ENCODE peak calls at places on chromosomes 3 and 15, in five cellular contexts. B is esophagus squamous epithelium, X is lower leg skin, S is uterus, U is body of pancreas. K is an unnamed sample.

GRCh38 chr3:121431717-121432517 is 113.9 kb downstream of the POLQ start:
- DNase-seq in U (no peak), B (no peak), X (no peak), S (no peak), K (no peak)

GRCh38 chr3:39110041-39110639 is 2.7 kb downstream of the TTC21A start:
- DNase-seq in X (no peak), U (no peak), S (no peak), B (no peak), K (no peak)

GRCh38 chr3:169152319-169152718 is 511.2 kb downstream of the MECOM start:
- DNase-seq in B (no peak), U (no peak), X (no peak), S (no peak), K (no peak)

GRCh38 chr3:78798266-78798832 is 969.4 kb downstream of the ROBO1 start:
- DNase-seq in U (no peak), X (no peak), B (no peak), S (no peak), K (no peak)

GRCh38 chr3:107910713-107911259 is 180.0 kb downstream of the CD47 start:
- DNase-seq in B (no peak), S (no peak), U (no peak), X (no peak), K (no peak)

GRCh38 chr15:95131071-95131683 is 899.8 kb downstream of the MCTP2 start:
- DNase-seq in X (no peak), U (no peak), S (no peak), B (no peak), K (no peak)

GRCh38 chr3:144875251-144875650 is 903.6 kb downstream of the DIPK2A start:
- DNase-seq in B (no peak), U (no peak), S (no peak), X (no peak), K (no peak)

GRCh38 chr3:97957617-97958311 is 14.5 kb downstream of the RIOX2 start:
- DNase-seq in U (no peak), B (no peak), S (no peak), X (peak), K (no peak)

GRCh38 chr3:62665627-62666433 is 209.4 kb downstream of the CADPS start:
- DNase-seq in S (peak), X (peak), B (no peak), U (peak), K (peak)

GRCh38 chr3:107328074-107328473 is 49.2 kb upstream of the CCDC54 start:
- DNase-seq in B (no peak), U (no peak), X (no peak), S (no peak), K (no peak)

GRCh38 chr15:101189341-101189679 is 62.5 kb downstream of the CHSY1 start:
- DNase-seq in B (no peak), X (no peak), U (no peak), S (no peak), K (no peak)

GRCh38 chr3:52532838-52533622 is 627 bp downstream of the NT5DC2 start:
- DNase-seq in B (no peak), S (peak), U (peak), X (no peak), K (no peak)

GRCh38 chr15:89416339-89417183 is 79.8 kb downstream of the RHCG start:
- DNase-seq in S (peak), B (no peak), U (peak), X (no peak), K (no peak)

GRCh38 chr15:32123473-32123872 is 93.2 kb downstream of the CHRNA7 start:
- DNase-seq in U (no peak), B (no peak), S (no peak), X (no peak), K (no peak)
- TF ChIP-seq POLR2A in U (no peak), B (no peak), S (no peak), X (no peak), K (no peak)

GRCh38 chr3:8324727-8325126 is 176.9 kb upstream of the LMCD1 start:
- DNase-seq in U (no peak), B (no peak), X (no peak), S (no peak), K (peak)
- TF ChIP-seq CTCF in U (no peak), B (peak), X (no peak), S (no peak), K (peak)

DNA sequence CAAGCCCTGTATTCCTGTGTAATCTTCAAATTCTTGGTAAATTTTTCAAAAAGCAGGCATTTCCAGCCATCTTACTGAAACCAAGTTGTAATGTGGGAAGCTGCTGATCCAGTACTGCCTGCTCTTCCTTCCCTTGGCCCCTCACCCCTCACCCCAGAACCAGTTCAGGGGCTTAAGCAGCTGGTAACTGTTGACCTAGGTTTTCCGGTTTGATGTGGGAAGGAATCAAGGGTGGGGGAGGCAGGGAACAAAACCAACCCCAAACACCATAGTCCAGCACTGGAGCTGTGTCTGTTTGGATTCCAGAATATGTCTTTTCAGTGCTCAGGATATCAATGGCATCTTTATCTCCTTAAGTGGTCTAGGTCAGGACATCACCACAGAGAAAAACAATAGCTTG is 26.7 kb downstream of the SNX1 start:
- DNase-seq in U (no peak), S (no peak), X (no peak), B (no peak), K (no peak)
- TF ChIP-seq POLR2A in U (no peak), S (no peak), X (no peak), B (no peak), K (no peak)

GRCh38 chr3:102081587-102082289 is 232.4 kb downstream of the NFKBIZ start:
- DNase-seq in U (no peak), B (no peak), S (no peak), X (no peak), K (no peak)

GRCh38 chr3:102084712-102085111 is 235.4 kb downstream of the NFKBIZ start:
- DNase-seq in U (no peak), X (no peak), S (no peak), B (no peak), K (no peak)

GRCh38 chr3:102085431-102086226 is 236.3 kb downstream of the NFKBIZ start:
- DNase-seq in U (no peak), B (no peak), S (no peak), X (no peak), K (no peak)

GRCh38 chr3:102083469-102083868 is 234.2 kb downstream of the NFKBIZ start:
- DNase-seq in X (no peak), S (no peak), U (no peak), B (no peak), K (no peak)

DNA sequence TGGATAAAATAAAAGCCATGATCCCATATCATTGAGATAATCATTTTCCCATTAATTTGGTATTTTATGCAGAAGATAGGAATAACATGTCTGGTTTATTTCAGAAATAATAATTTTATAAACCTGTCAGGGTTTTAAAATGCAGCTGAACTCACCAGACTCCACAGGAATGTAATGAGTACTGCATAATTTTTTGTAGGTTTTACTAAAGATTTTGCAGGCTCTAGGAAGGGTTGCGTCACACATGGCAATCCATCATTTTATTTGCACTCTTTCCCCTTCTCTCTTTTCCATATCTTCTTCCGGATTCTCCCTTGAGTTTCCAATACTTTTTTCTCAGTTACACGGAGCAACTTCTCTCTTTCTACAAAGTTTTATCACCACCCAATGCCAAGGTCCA is 234.7 kb downstream of the NFKBIZ start:
- DNase-seq in U (no peak), S (no peak), X (no peak), B (no peak), K (no peak)
- TF ChIP-seq CTCF in U (no peak), S (no peak), X (no peak), B (no peak), K (no peak)

GRCh38 chr15:85580914-85581313 is 200.5 kb downstream of the AKAP13 start:
- DNase-seq in S (no peak), B (no peak), X (no peak), U (peak), K (peak)
- TF ChIP-seq POLR2A in S (no peak), B (no peak), X (no peak), U (no peak), K (no peak)

GRCh38 chr15:74793135-74794028 is 11.5 kb downstream of the CSK start:
- DNase-seq in X (no peak), B (no peak), U (no peak), S (no peak), K (no peak)
- TF ChIP-seq CTCF in X (no peak), B (no peak), U (no peak), S (no peak), K (peak)

K was measured in heart left ventricle.